ENCODE peak calls at places on chromosome 12, in eight cellular contexts. One of them, this sample, is unnamed. For H3K36me3, the result is how much of the 10 kb centered on the place peaks cover.

GRCh38 chr12:128820723-128821432 is 2.9 kb downstream of the SLC15A4 start:
- DNase-seq in endodermal cell: no peak
- DNase-seq in ovary: no peak
- DNase-seq in hepatocyte: no peak
- DNase-seq in mammary epithelial cell: no peak
- DNase-seq in brain microvascular endothelial cell: no peak
- DNase-seq in HAP-1: no peak
- DNase-seq in bronchial epithelial cell: no peak
- DNase-seq in this sample: no peak

GRCh38 chr12:18454330-18454729 is 193.0 kb downstream of the PIK3C2G start:
- DNase-seq in bronchial epithelial cell: no peak
- DNase-seq in mammary epithelial cell: no peak
- DNase-seq in HAP-1: peak
- DNase-seq in ovary: no peak
- DNase-seq in endodermal cell: peak
- DNase-seq in hepatocyte: no peak
- DNase-seq in brain microvascular endothelial cell: no peak
- DNase-seq in this sample: peak

GRCh38 chr12:124205405-124205804 is 89.5 kb upstream of the RFLNA start:
- DNase-seq in ovary: no peak
- DNase-seq in bronchial epithelial cell: no peak
- DNase-seq in brain microvascular endothelial cell: no peak
- DNase-seq in HAP-1: no peak
- DNase-seq in endodermal cell: no peak
- DNase-seq in hepatocyte: no peak
- DNase-seq in mammary epithelial cell: no peak
- DNase-seq in this sample: no peak

GRCh38 chr12:43099691-43100163 is 452.3 kb downstream of the ADAMTS20 start:
- DNase-seq in HAP-1: no peak
- DNase-seq in mammary epithelial cell: no peak
- DNase-seq in endodermal cell: no peak
- DNase-seq in brain microvascular endothelial cell: no peak
- DNase-seq in hepatocyte: no peak
- DNase-seq in ovary: no peak
- DNase-seq in bronchial epithelial cell: no peak
- DNase-seq in this sample: no peak

GRCh38 chr12:52044284-52044983 is 6.8 kb upstream of the NR4A1 start:
- DNase-seq in bronchial epithelial cell: no peak
- DNase-seq in ovary: peak
- DNase-seq in endodermal cell: no peak
- DNase-seq in HAP-1: no peak
- DNase-seq in hepatocyte: no peak
- DNase-seq in mammary epithelial cell: no peak
- DNase-seq in brain microvascular endothelial cell: no peak
- DNase-seq in this sample: no peak

GRCh38 chr12:116561181-116561821 is 2.1 kb downstream of the MAP1LC3B2 start:
- DNase-seq in ovary: no peak
- DNase-seq in mammary epithelial cell: no peak
- DNase-seq in bronchial epithelial cell: no peak
- DNase-seq in hepatocyte: no peak
- DNase-seq in endodermal cell: no peak
- DNase-seq in brain microvascular endothelial cell: no peak
- DNase-seq in HAP-1: no peak
- DNase-seq in this sample: no peak

GRCh38 chr12:108730337-108731104 is 797 bp downstream of the CORO1C start:
- DNase-seq in endodermal cell: peak
- DNase-seq in hepatocyte: peak
- DNase-seq in mammary epithelial cell: peak
- DNase-seq in HAP-1: peak
- DNase-seq in brain microvascular endothelial cell: peak
- DNase-seq in bronchial epithelial cell: peak
- DNase-seq in ovary: peak
- DNase-seq in this sample: peak

GRCh38 chr12:131786331-131786730 is 41.9 kb upstream of the MMP17 start:
- DNase-seq in brain microvascular endothelial cell: no peak
- DNase-seq in HAP-1: no peak
- DNase-seq in endodermal cell: no peak
- DNase-seq in mammary epithelial cell: no peak
- DNase-seq in bronchial epithelial cell: no peak
- DNase-seq in hepatocyte: no peak
- DNase-seq in ovary: no peak
- DNase-seq in this sample: no peak

GRCh38 chr12:26239508-26240328 is 44.3 kb downstream of the SSPN start:
- DNase-seq in HAP-1: no peak
- DNase-seq in mammary epithelial cell: peak
- DNase-seq in endodermal cell: no peak
- DNase-seq in brain microvascular endothelial cell: peak
- DNase-seq in bronchial epithelial cell: peak
- DNase-seq in hepatocyte: no peak
- DNase-seq in ovary: peak
- DNase-seq in this sample: no peak

GRCh38 chr12:3885179-3886094 is 12.2 kb upstream of the PARP11 start:
- DNase-seq in bronchial epithelial cell: peak
- DNase-seq in mammary epithelial cell: peak
- DNase-seq in hepatocyte: peak
- DNase-seq in HAP-1: peak
- DNase-seq in endodermal cell: peak
- DNase-seq in ovary: peak
- DNase-seq in brain microvascular endothelial cell: peak
- DNase-seq in this sample: peak

GRCh38 chr12:89707623-89707991 is 1.0 kb downstream of the ATP2B1 start:
- DNase-seq in bronchial epithelial cell: no peak
- DNase-seq in brain microvascular endothelial cell: no peak
- DNase-seq in mammary epithelial cell: peak
- DNase-seq in HAP-1: peak
- DNase-seq in ovary: no peak
- DNase-seq in hepatocyte: peak
- DNase-seq in endodermal cell: peak
- DNase-seq in this sample: peak

GRCh38 chr12:56013482-56013881 is 7.4 kb upstream of the IKZF4 start:
- DNase-seq in bronchial epithelial cell: no peak
- DNase-seq in brain microvascular endothelial cell: no peak
- DNase-seq in mammary epithelial cell: no peak
- DNase-seq in HAP-1: no peak
- DNase-seq in ovary: no peak
- DNase-seq in hepatocyte: peak
- DNase-seq in endodermal cell: no peak
- DNase-seq in this sample: no peak

GRCh38 chr12:55188974-55189556 is 31.8 kb upstream of the OR10A7 start:
- DNase-seq in brain microvascular endothelial cell: peak
- DNase-seq in bronchial epithelial cell: peak
- DNase-seq in endodermal cell: peak
- DNase-seq in ovary: no peak
- DNase-seq in HAP-1: peak
- DNase-seq in mammary epithelial cell: peak
- DNase-seq in hepatocyte: peak
- DNase-seq in this sample: peak

GRCh38 chr12:49687941-49688340 is 19.3 kb downstream of the FMNL3 start:
- DNase-seq in bronchial epithelial cell: no peak
- DNase-seq in endodermal cell: peak
- DNase-seq in HAP-1: no peak
- DNase-seq in brain microvascular endothelial cell: no peak
- DNase-seq in hepatocyte: no peak
- DNase-seq in mammary epithelial cell: no peak
- DNase-seq in ovary: no peak
- DNase-seq in this sample: peak

GRCh38 chr12:95642583-95642982 is 91.3 kb upstream of the USP44 start:
- DNase-seq in endodermal cell: no peak
- DNase-seq in ovary: no peak
- DNase-seq in mammary epithelial cell: no peak
- DNase-seq in bronchial epithelial cell: no peak
- DNase-seq in hepatocyte: no peak
- DNase-seq in brain microvascular endothelial cell: no peak
- DNase-seq in HAP-1: no peak
- DNase-seq in this sample: no peak

GRCh38 chr12:32881702-32882101 is 14.9 kb downstream of the PKP2 start:
- DNase-seq in hepatocyte: no peak
- DNase-seq in ovary: no peak
- DNase-seq in bronchial epithelial cell: no peak
- DNase-seq in endodermal cell: no peak
- DNase-seq in HAP-1: no peak
- DNase-seq in brain microvascular endothelial cell: no peak
- DNase-seq in mammary epithelial cell: no peak
- DNase-seq in this sample: no peak

DNA sequence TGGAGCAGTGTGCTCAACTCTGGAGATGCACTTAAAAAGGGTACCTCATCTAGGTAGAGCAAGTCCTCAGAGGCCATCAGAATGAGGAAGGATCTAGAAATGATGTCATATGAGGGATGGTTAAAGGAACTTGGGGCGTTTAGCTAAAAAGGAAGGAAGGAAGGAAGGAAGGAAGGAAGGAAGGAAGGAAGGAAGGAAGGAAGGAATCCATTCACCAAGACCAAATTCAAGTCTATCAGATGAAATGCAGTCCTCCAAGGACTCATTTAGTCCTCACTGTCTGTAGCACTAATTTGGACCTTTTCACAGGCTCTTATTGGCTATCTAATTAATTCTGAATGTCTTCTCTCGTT is 63.6 kb downstream of the LLPH start:
- DNase-seq in endodermal cell: no peak
- DNase-seq in HAP-1: no peak
- DNase-seq in hepatocyte: no peak
- DNase-seq in mammary epithelial cell: no peak
- DNase-seq in brain microvascular endothelial cell: no peak
- DNase-seq in bronchial epithelial cell: no peak
- DNase-seq in ovary: no peak
- DNase-seq in this sample: no peak
- H3K4me3 ChIP-seq in endodermal cell: no peak
- H3K4me3 ChIP-seq in HAP-1: no peak
- H3K4me3 ChIP-seq in hepatocyte: no peak
- H3K4me3 ChIP-seq in mammary epithelial cell: no peak
- H3K4me3 ChIP-seq in brain microvascular endothelial cell: no peak
- H3K4me3 ChIP-seq in bronchial epithelial cell: no peak
- H3K4me3 ChIP-seq in ovary: no peak
- H3K4me3 ChIP-seq in this sample: no peak

GRCh38 chr12:112151766-112152541 is 26.6 kb downstream of the TRAFD1 start:
- DNase-seq in brain microvascular endothelial cell: no peak
- DNase-seq in mammary epithelial cell: no peak
- DNase-seq in endodermal cell: peak
- DNase-seq in bronchial epithelial cell: no peak
- DNase-seq in ovary: no peak
- DNase-seq in HAP-1: no peak
- DNase-seq in hepatocyte: no peak
- DNase-seq in this sample: peak

GRCh38 chr12:112149596-112149995 is 24.2 kb downstream of the TRAFD1 start:
- DNase-seq in brain microvascular endothelial cell: no peak
- DNase-seq in endodermal cell: peak
- DNase-seq in hepatocyte: peak
- DNase-seq in ovary: no peak
- DNase-seq in HAP-1: no peak
- DNase-seq in bronchial epithelial cell: peak
- DNase-seq in mammary epithelial cell: peak
- DNase-seq in this sample: peak

GRCh38 chr12:112159146-112159541 is 33.8 kb downstream of the TRAFD1 start:
- DNase-seq in mammary epithelial cell: no peak
- DNase-seq in hepatocyte: no peak
- DNase-seq in brain microvascular endothelial cell: no peak
- DNase-seq in HAP-1: no peak
- DNase-seq in endodermal cell: no peak
- DNase-seq in ovary: no peak
- DNase-seq in bronchial epithelial cell: no peak
- DNase-seq in this sample: no peak

GRCh38 chr12:112153181-112153899 is 28.0 kb downstream of the TRAFD1 start:
- DNase-seq in endodermal cell: peak
- DNase-seq in HAP-1: no peak
- DNase-seq in brain microvascular endothelial cell: no peak
- DNase-seq in bronchial epithelial cell: no peak
- DNase-seq in hepatocyte: no peak
- DNase-seq in mammary epithelial cell: no peak
- DNase-seq in ovary: no peak
- DNase-seq in this sample: peak

DNA sequence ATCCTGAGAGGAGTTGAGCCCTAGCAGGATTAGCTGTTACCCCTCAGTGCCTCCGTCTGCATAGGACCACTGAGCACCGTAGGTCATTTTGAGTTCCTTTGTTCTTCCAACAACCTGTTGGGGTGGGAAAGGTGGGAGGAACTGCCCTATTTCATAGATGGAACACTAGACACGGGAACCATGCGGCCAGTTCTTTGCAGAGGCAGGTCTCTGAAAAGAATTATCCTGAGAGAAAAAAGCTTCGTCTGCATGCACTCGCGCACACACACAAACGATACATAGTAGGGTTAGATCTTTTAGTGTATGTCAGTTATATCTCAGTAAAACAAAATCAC is 28.5 kb downstream of the TRAFD1 start:
- DNase-seq in bronchial epithelial cell: no peak
- DNase-seq in hepatocyte: no peak
- DNase-seq in mammary epithelial cell: no peak
- DNase-seq in ovary: no peak
- DNase-seq in endodermal cell: peak
- DNase-seq in brain microvascular endothelial cell: no peak
- DNase-seq in HAP-1: no peak
- DNase-seq in this sample: peak
- H3K36me3 ChIP-seq in bronchial epithelial cell: under half
- H3K36me3 ChIP-seq in hepatocyte: under half
- H3K36me3 ChIP-seq in mammary epithelial cell: under half
- H3K36me3 ChIP-seq in ovary: under half
- H3K36me3 ChIP-seq in endodermal cell: under half
- H3K36me3 ChIP-seq in brain microvascular endothelial cell: half or more
- H3K36me3 ChIP-seq in HAP-1: half or more
- H3K36me3 ChIP-seq in this sample: under half

GRCh38 chr12:93678779-93679178 is 1.6 kb downstream of the CRADD start:
- DNase-seq in ovary: no peak
- DNase-seq in bronchial epithelial cell: no peak
- DNase-seq in mammary epithelial cell: no peak
- DNase-seq in HAP-1: no peak
- DNase-seq in endodermal cell: peak
- DNase-seq in brain microvascular endothelial cell: no peak
- DNase-seq in hepatocyte: no peak
- DNase-seq in this sample: no peak
- H3K4me3 ChIP-seq in ovary: no peak
- H3K4me3 ChIP-seq in bronchial epithelial cell: no peak
- H3K4me3 ChIP-seq in mammary epithelial cell: no peak
- H3K4me3 ChIP-seq in HAP-1: no peak
- H3K4me3 ChIP-seq in endodermal cell: peak
- H3K4me3 ChIP-seq in brain microvascular endothelial cell: no peak
- H3K4me3 ChIP-seq in hepatocyte: no peak
- H3K4me3 ChIP-seq in this sample: no peak

GRCh38 chr12:31277081-31277480 is 48.9 kb downstream of the SINHCAF start:
- DNase-seq in bronchial epithelial cell: no peak
- DNase-seq in mammary epithelial cell: no peak
- DNase-seq in ovary: no peak
- DNase-seq in endodermal cell: no peak
- DNase-seq in HAP-1: no peak
- DNase-seq in hepatocyte: no peak
- DNase-seq in brain microvascular endothelial cell: no peak
- DNase-seq in this sample: no peak

GRCh38 chr12:31280183-31280582 is 45.8 kb downstream of the SINHCAF start:
- DNase-seq in mammary epithelial cell: no peak
- DNase-seq in HAP-1: no peak
- DNase-seq in bronchial epithelial cell: no peak
- DNase-seq in brain microvascular endothelial cell: no peak
- DNase-seq in ovary: no peak
- DNase-seq in endodermal cell: no peak
- DNase-seq in hepatocyte: no peak
- DNase-seq in this sample: no peak

GRCh38 chr12:31278445-31279242 is 47.3 kb downstream of the SINHCAF start:
- DNase-seq in endodermal cell: no peak
- DNase-seq in ovary: no peak
- DNase-seq in bronchial epithelial cell: no peak
- DNase-seq in brain microvascular endothelial cell: no peak
- DNase-seq in HAP-1: no peak
- DNase-seq in hepatocyte: no peak
- DNase-seq in mammary epithelial cell: no peak
- DNase-seq in this sample: no peak

GRCh38 chr12:31275491-31275890 is 50.5 kb downstream of the SINHCAF start:
- DNase-seq in mammary epithelial cell: no peak
- DNase-seq in brain microvascular endothelial cell: no peak
- DNase-seq in bronchial epithelial cell: no peak
- DNase-seq in ovary: no peak
- DNase-seq in HAP-1: no peak
- DNase-seq in endodermal cell: no peak
- DNase-seq in hepatocyte: no peak
- DNase-seq in this sample: no peak

GRCh38 chr12:31279525-31279924 is 46.4 kb downstream of the SINHCAF start:
- DNase-seq in ovary: no peak
- DNase-seq in endodermal cell: peak
- DNase-seq in mammary epithelial cell: no peak
- DNase-seq in brain microvascular endothelial cell: no peak
- DNase-seq in HAP-1: peak
- DNase-seq in hepatocyte: no peak
- DNase-seq in bronchial epithelial cell: no peak
- DNase-seq in this sample: no peak
- H3K36me3 ChIP-seq in ovary: under half
- H3K36me3 ChIP-seq in endodermal cell: half or more
- H3K36me3 ChIP-seq in mammary epithelial cell: under half
- H3K36me3 ChIP-seq in brain microvascular endothelial cell: under half
- H3K36me3 ChIP-seq in HAP-1: under half
- H3K36me3 ChIP-seq in hepatocyte: under half
- H3K36me3 ChIP-seq in bronchial epithelial cell: under half
- H3K36me3 ChIP-seq in this sample: under half

This sample was measured in H7.